ENCODE peak calls at places on chromosome 11, in seven cellular contexts. H, C, Q, N, L, Y and X are unnamed samples.

GRCh38 chr11:17611503-17612220 is 64.6 kb downstream of the OTOG start:
- DNase-seq in Q (no peak), N (no peak), L (no peak), H (no peak), Y (no peak), C (no peak), X (no peak)

GRCh38 chr11:85835263-85835662 is 19.9 kb upstream of the CCDC83 start:
- DNase-seq in C (no peak), Q (no peak), Y (no peak), L (no peak), H (no peak), N (no peak), X (no peak)

GRCh38 chr11:126186708-126187481 is 24.6 kb downstream of the RPUSD4 start:
- DNase-seq in Q (no peak), H (no peak), L (peak; percentile 53), N (no peak), Y (no peak), C (no peak), X (no peak)

GRCh38 chr11:106608677-106609076 is 409.6 kb downstream of the GUCY1A2 start:
- DNase-seq in C (no peak), L (no peak), Y (peak; percentile 79), Q (no peak), N (peak; percentile 31), H (no peak), X (no peak)

GRCh38 chr11:32947985-32948384 is 55.4 kb downstream of the QSER1 start:
- DNase-seq in Q (no peak), L (no peak), H (no peak), C (no peak), N (no peak), Y (no peak), X (no peak)

GRCh38 chr11:92627615-92628201 is 341.7 kb upstream of the MTNR1B start:
- DNase-seq in Y (peak; percentile 9), H (no peak), N (no peak), C (peak; percentile 4), Q (no peak), L (peak; percentile 12), X (no peak)

GRCh38 chr11:71240865-71241691 is 11.3 kb downstream of the SHANK2 start:
- DNase-seq in N (peak; percentile 88), Y (no peak), C (peak; percentile 73), L (peak; percentile 65), H (no peak), Q (no peak), X (no peak)

GRCh38 chr11:27293500-27294417 is 69.3 kb downstream of the CCDC34 start:
- DNase-seq in H (no peak), N (peak; percentile 22), Q (no peak), Y (peak; percentile 46), L (no peak), C (peak; percentile 55), X (no peak)

GRCh38 chr11:69356703-69357457 is 62.9 kb downstream of the MYEOV start:
- DNase-seq in Q (peak; percentile 59), Y (no peak), N (no peak), L (no peak), H (peak; percentile 35), C (no peak), X (peak; percentile 11)

GRCh38 chr11:61769946-61770683 is 17.7 kb downstream of the MYRF start:
- DNase-seq in H (no peak), Q (no peak), C (no peak), L (no peak), N (no peak), Y (no peak), X (no peak)

GRCh38 chr11:112751763-112752162 is 209.5 kb upstream of the NCAM1 start:
- DNase-seq in Q (no peak), Y (no peak), H (no peak), N (no peak), C (no peak), L (no peak), X (no peak)

GRCh38 chr11:111441443-111441842 is 62.4 kb upstream of the POU2AF1 start:
- DNase-seq in Y (peak; percentile 42), C (peak; percentile 83), N (peak; percentile 23), Q (no peak), L (no peak), H (no peak), X (no peak)

GRCh38 chr11:60080523-60080922 is 7.9 kb upstream of the MS4A2 start:
- DNase-seq in L (no peak), C (no peak), Q (no peak), N (no peak), Y (no peak), H (no peak), X (no peak)

GRCh38 chr11:32255876-32256275 is 165.0 kb downstream of the RCN1 start:
- DNase-seq in Y (no peak), L (no peak), N (no peak), C (no peak), H (no peak), Q (no peak), X (no peak)

GRCh38 chr11:2825261-2825885 is 60.2 kb downstream of the CDKN1C start:
- DNase-seq in L (no peak), Y (peak; percentile 42), C (peak; percentile 64), H (no peak), Q (peak; percentile 93), N (peak; percentile 69), X (no peak)

GRCh38 chr11:29554000-29554399 is 462.8 kb downstream of the KCNA4 start:
- DNase-seq in Q (no peak), N (no peak), H (no peak), C (no peak), Y (no peak), L (no peak), X (no peak)

GRCh38 chr11:839875-840617 is 2.3 kb downstream of the POLR2L start:
- DNase-seq in H (no peak), L (no peak), Y (peak; percentile 28), Q (no peak), C (no peak), N (no peak), X (no peak)

GRCh38 chr11:66267039-66267378 is 1.4 kb upstream of the RAB1B start:
- DNase-seq in H (no peak), C (no peak), Y (no peak), Q (no peak), N (no peak), L (no peak), X (no peak)

GRCh38 chr11:66266378-66267038 is 1.9 kb upstream of the RAB1B start:
- DNase-seq in C (no peak), H (no peak), N (no peak), Q (peak; percentile 76), Y (no peak), L (no peak), X (no peak)

GRCh38 chr11:66268953-66269906 is 791 bp downstream of the RAB1B start:
- DNase-seq in L (peak; percentile 72), Y (peak; percentile 53), N (peak; percentile 18), Q (peak; percentile 72), C (peak; percentile 50), H (no peak), X (no peak)

GRCh38 chr11:66268210-66268952 is at the start of gene RAB1B:
- DNase-seq in Y (peak; percentile 100), L (peak; percentile 100), N (peak; percentile 100), Q (peak; percentile 100), C (peak; percentile 99), H (peak; percentile 100), X (peak; percentile 99)

DNA sequence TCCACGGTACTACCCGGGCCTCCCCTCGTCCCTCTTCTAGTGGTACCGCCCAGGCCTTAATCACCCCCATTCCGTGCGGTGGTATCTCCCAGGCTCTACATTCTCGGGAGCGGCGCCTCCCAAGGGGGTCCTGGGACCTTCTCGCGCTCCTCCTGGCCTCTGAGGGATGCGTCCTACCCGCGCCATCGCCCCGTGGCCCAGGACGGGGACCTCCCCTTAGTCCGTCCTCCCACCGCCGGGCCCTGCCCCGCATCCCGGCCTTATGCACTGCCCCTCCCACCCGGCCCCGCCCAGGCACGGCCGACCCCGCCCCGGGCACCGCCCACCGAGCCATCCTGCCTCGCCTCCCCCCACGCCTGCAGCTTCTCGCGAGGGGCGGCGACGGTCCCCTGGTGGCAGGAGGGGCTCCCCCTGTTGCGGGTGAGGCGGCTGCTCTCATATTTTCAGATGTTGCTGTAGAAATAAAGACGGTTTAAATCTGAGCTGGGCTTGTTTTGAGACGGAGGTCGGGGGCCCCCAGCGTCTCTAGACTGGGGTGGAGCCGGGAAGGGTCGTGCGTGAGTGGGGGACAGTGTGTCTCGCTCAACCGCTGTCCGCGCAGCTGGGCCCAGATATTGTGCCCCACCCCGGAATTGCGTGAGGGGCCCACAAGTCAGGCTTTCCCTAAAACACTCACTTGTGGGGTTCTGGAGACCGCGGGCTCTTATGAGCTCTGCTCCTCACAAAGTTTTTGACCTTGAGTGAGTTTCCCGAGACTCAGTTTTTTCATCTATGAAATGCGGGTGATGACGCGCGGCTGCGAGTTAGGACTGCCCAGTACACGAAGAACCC is 845 bp upstream of the RAB1B start:
- DNase-seq in Y (peak; percentile 81), N (peak; percentile 88), Q (peak; percentile 95), L (peak; percentile 92), H (peak; percentile 90), C (peak; percentile 75), X (peak; percentile 75)
- TF ChIP-seq CTCF in Y (no peak), N (no peak), Q (peak; percentile 40), L (no peak), H (no peak), C (peak; percentile 60), X (no peak)

GRCh38 chr11:36071917-36072500 is 128.1 kb downstream of the LDLRAD3 start:
- DNase-seq in Y (no peak), L (no peak), H (no peak), C (no peak), Q (no peak), N (no peak), X (no peak)

GRCh38 chr11:36073411-36074203 is 129.7 kb downstream of the LDLRAD3 start:
- DNase-seq in Q (no peak), N (peak; percentile 88), C (peak; percentile 74), L (no peak), Y (peak; percentile 3), H (no peak), X (no peak)

GRCh38 chr11:36066891-36067290 is 123.0 kb downstream of the LDLRAD3 start:
- DNase-seq in C (no peak), Q (no peak), Y (no peak), N (no peak), L (no peak), H (no peak), X (no peak)

GRCh38 chr11:36070215-36070976 is 126.5 kb downstream of the LDLRAD3 start:
- DNase-seq in Y (no peak), Q (no peak), L (peak; percentile 66), H (no peak), N (no peak), C (no peak), X (no peak)

GRCh38 chr11:36069576-36070214 is 125.8 kb downstream of the LDLRAD3 start:
- DNase-seq in Q (no peak), N (no peak), Y (peak; percentile 28), C (no peak), H (no peak), L (peak; percentile 89), X (no peak)
- TF ChIP-seq CTCF in Q (no peak), N (no peak), Y (peak; percentile 43), C (no peak), H (no peak), L (peak; percentile 67), X (no peak)

DNA sequence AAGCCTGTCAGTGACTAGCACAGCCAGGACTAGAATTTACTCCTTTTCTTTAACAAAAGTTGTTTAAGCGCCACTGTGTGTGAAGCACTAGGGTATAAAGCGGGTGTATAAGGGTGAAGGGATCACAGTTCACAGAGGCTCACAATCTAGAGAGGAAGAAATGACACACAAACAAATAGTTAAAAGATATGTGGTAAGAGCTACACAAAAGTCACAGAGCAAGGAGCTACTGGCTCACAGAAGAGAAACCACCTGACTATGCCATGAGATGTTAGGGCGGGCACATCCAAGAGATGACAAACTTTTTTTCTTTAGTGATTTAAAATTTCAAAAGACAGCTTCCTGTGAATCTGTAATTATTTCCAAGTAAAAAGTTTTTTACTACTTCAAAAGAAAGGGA is 55.6 kb downstream of the PHF21A start:
- DNase-seq in L (no peak), H (no peak), Q (no peak), Y (no peak), N (no peak), C (no peak), X (no peak)
- TF ChIP-seq CTCF in L (no peak), H (no peak), Q (no peak), Y (no peak), N (no peak), C (no peak), X (no peak)

GRCh38 chr11:36469063-36469462 is 41.0 kb downstream of the TRAF6 start:
- DNase-seq in Y (no peak), L (peak; percentile 93), N (peak; percentile 20), H (no peak), C (peak; percentile 45), Q (no peak), X (no peak)
- TF ChIP-seq CTCF in Y (peak; percentile 47), L (peak; percentile 96), N (peak; percentile 37), H (no peak), C (peak; percentile 79), Q (no peak), X (peak; percentile 40)